ENCODE peak calls at places on chromosomes 11 and 22, in six cellular contexts. Q is left ventricle myocardium inferior, V is sigmoid colon, D is tibial artery, Z is thyroid gland, C is prostate gland. A is an unnamed sample.
A peak's percentile ranks its signal among the peaks of the same experiment; 100 is the strongest.

GRCh38 chr11:38384568-38384967 is 1786.5 kb upstream of the RAG2 start:
- DNase-seq in Q (no peak), V (no peak), D (no peak), Z (no peak), C (no peak), A (no peak)

GRCh38 chr11:66172146-66172545 is 96.3 kb upstream of the RAB1B start:
- DNase-seq in Q (no peak), V (no peak), D (no peak), Z (peak; percentile 20), C (no peak), A (no peak)

GRCh38 chr11:3866836-3867208 is 11.4 kb downstream of the STIM1 start:
- DNase-seq in Q (no peak), V (no peak), D (no peak), Z (no peak), C (no peak), A (no peak)

GRCh38 chr11:69541501-69542313 is 60.2 kb downstream of the LINC01488 start:
- DNase-seq in Q (no peak), V (peak; percentile 47), D (no peak), Z (peak; percentile 85), C (no peak), A (no peak)

GRCh38 chr11:8252388-8252787 is 11.3 kb downstream of the LMO1 start:
- DNase-seq in Q (no peak), V (peak; percentile 57), D (peak; percentile 3), Z (no peak), C (no peak), A (peak; percentile 12)

GRCh38 chr11:83158965-83159900 is 2.3 kb downstream of the PCF11 start:
- DNase-seq in Q (no peak), V (no peak), D (no peak), Z (no peak), C (no peak), A (no peak)

GRCh38 chr11:18111005-18111404 is 5.1 kb upstream of the SAAL1 start:
- DNase-seq in Q (no peak), V (no peak), D (no peak), Z (no peak), C (no peak), A (no peak)

GRCh38 chr22:38697055-38697980 is 3.4 kb downstream of the JOSD1 start:
- DNase-seq in Q (no peak), V (peak; percentile 62), D (no peak), Z (peak; percentile 73), C (peak; percentile 52), A (no peak)

GRCh38 chr11:75306529-75306928 is 44.9 kb downstream of the ARRB1 start:
- DNase-seq in Q (no peak), V (peak; percentile 50), D (no peak), Z (no peak), C (no peak), A (peak; percentile 45)

GRCh38 chr11:117097567-117098268 is 510 bp downstream of the SIK3 start:
- DNase-seq in Q (peak; percentile 42), V (peak; percentile 77), D (peak; percentile 38), Z (peak; percentile 45), C (peak; percentile 28), A (peak; percentile 61)

GRCh38 chr11:117096973-117097566 is 1.2 kb downstream of the SIK3 start:
- DNase-seq in Q (no peak), V (no peak), D (no peak), Z (no peak), C (no peak), A (no peak)

GRCh38 chr11:117095301-117096139 is 2.7 kb downstream of the SIK3 start:
- DNase-seq in Q (no peak), V (no peak), D (no peak), Z (no peak), C (no peak), A (no peak)

GRCh38 chr11:117094776-117095175 is 3.5 kb downstream of the SIK3 start:
- DNase-seq in Q (no peak), V (no peak), D (no peak), Z (peak; percentile 50), C (no peak), A (no peak)

DNA sequence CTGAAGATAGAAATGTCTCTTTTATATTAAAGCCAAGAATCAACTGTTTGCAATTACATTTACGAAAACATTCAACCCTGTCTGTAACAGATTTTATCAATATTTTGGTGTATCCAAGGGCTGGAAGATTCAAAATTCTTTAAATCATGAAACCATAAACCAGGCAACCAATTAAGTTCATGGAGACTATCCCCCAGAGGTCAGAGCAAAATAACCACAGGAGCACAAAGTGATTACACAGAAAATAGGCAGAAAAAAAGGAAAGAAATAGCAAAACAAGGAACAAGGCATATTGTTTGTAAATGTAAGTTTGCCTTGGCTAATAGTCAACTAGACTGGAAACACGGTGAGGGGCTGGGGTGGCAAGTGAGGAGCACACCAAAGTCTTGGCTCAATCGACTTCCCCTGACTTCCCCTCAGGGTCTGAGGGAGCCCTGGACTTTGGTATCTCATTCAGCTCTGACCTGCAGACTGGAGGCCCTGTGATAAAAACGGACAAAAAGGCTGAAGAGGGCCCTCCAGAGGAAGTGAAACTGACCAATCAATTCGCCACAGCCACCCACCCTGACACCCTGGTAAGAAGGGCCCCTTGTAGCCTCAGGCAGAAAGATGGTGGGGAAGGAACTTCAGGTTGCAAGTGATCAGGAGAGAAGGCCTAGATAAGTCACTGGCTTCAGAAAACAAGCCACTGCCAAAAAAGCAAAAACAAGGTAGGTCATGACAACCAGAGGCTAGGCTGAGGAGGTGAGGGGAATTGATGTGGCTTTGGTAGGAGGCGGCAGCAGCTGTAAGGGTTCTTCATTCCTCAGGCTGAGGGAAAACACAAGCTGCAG is 1.9 kb downstream of the SIK3 start:
- DNase-seq in Q (no peak), V (no peak), D (no peak), Z (peak; percentile 18), C (no peak), A (no peak)
- H3K4me1 ChIP-seq in Q (peaks cover 68% of the 10 kb centered on the region), V (no peaks in the 10 kb centered on the region), D (peaks cover 71% of the 10 kb centered on the region), Z (peaks cover 49% of the 10 kb centered on the region), C (no peaks in the 10 kb centered on the region), A (peaks cover 57% of the 10 kb centered on the region)

GRCh38 chr11:565921-566509 is 5.2 kb downstream of the RASSF7 start:
- DNase-seq in Q (no peak), V (no peak), D (no peak), Z (no peak), C (no peak), A (no peak)

GRCh38 chr11:567629-568258 is 7.0 kb downstream of the RASSF7 start:
- DNase-seq in Q (no peak), V (no peak), D (no peak), Z (no peak), C (no peak), A (no peak)

GRCh38 chr11:569273-569885 is 6.9 kb upstream of the PHRF1 start:
- DNase-seq in Q (peak; percentile 77), V (no peak), D (no peak), Z (no peak), C (no peak), A (peak; percentile 52)

GRCh38 chr11:567036-567628 is 6.4 kb downstream of the RASSF7 start:
- DNase-seq in Q (no peak), V (no peak), D (no peak), Z (no peak), C (no peak), A (no peak)

DNA sequence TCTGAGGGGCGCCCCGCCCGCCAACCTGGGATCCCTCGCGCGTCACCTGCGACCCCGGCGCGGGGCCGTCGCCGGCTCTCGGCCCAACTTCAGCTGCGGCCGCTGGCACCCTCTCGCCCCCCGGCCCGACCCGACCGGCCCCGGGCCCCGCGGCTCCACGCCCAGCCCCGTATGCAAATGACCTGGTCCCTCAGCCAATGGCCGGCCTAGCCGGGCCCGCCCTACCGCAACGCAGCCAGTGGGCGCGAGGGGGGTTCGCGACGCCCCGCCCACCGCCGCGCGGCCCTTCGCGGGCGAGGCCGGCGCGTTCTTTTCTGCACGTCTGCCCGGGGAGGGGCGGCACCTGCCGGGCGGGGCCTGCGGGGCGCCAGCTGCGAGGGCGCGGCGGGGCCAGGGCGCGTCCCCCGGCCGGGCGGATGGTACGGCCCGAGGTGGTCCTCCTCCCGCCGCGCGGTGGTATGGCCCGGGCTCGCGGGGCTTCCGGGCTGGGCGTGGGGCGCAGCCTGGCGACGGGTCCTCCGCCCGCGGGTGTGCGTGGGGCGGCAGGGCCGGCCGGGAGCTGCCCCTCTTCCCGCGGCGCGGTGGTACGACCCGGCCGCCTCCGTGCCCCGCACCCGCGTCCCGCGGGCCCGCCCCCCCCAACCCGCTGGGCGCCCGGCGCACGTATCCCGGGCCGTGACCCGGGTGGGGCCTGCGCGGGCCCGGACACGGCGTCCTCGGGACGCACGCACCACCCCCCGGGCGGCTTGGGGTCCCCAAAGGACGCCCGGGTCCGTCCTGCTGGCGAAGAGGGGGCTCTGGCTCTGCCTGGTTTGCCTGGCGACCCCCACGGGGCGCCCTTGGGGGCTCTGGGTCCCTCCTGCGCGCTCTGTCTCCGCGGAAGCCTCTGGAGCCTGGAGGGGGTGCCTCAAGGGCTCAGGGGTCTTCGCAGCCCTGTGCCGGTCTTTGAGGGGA is 7.7 kb upstream of the PHRF1 start:
- DNase-seq in Q (peak; percentile 93), V (peak; percentile 96), D (peak; percentile 91), Z (peak; percentile 96), C (peak; percentile 92), A (peak; percentile 97)
- H3K27ac ChIP-seq in Q (peak overlapping the region; percentile 99), V (peak overlapping the region; percentile 79), D (peak overlapping the region; percentile 80), Z (peak overlapping the region; percentile 46), C (peak overlapping the region; percentile 84), A (peak overlapping the region; percentile 88)

GRCh38 chr11:114137054-114137453 is 77.5 kb downstream of the ZBTB16 start:
- DNase-seq in Q (no peak), V (peak; percentile 21), D (no peak), Z (no peak), C (no peak), A (no peak)

GRCh38 chr11:114135737-114136151 is 76.2 kb downstream of the ZBTB16 start:
- DNase-seq in Q (no peak), V (peak; percentile 47), D (peak; percentile 27), Z (no peak), C (no peak), A (no peak)

GRCh38 chr11:114132944-114133394 is 73.5 kb downstream of the ZBTB16 start:
- DNase-seq in Q (no peak), V (peak; percentile 83), D (peak; percentile 66), Z (no peak), C (peak; percentile 42), A (peak; percentile 54)

GRCh38 chr11:114133548-114134329 is 74.2 kb downstream of the ZBTB16 start:
- DNase-seq in Q (no peak), V (no peak), D (peak; percentile 76), Z (no peak), C (peak; percentile 39), A (no peak)

DNA sequence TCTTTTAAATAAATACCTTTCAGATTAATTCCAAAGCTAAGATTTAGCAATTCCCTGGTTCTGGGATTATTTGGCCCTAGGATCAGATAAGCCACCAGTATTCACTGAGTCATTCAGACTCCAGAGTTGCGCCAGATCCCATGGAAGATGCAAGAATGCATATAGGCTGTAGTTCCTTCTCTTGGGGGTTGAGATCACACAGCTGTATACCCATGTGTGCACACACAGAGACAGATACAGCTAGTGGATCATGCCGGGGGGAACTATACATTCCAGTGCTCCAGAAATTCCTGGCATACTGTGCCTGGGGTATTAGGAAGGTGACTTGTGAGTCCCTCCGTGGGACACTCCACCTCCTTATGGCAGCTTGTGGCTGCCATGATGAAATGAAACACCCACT is 75.4 kb downstream of the ZBTB16 start:
- DNase-seq in Q (no peak), V (no peak), D (peak; percentile 55), Z (no peak), C (no peak), A (no peak)
- H3K4me1 ChIP-seq in Q (peaks cover 100% of the 10 kb centered on the region), V (no peaks in the 10 kb centered on the region), D (peaks cover 100% of the 10 kb centered on the region), Z (peaks cover 93% of the 10 kb centered on the region), C (peaks cover 28% of the 10 kb centered on the region), A (peaks cover 97% of the 10 kb centered on the region)

DNA sequence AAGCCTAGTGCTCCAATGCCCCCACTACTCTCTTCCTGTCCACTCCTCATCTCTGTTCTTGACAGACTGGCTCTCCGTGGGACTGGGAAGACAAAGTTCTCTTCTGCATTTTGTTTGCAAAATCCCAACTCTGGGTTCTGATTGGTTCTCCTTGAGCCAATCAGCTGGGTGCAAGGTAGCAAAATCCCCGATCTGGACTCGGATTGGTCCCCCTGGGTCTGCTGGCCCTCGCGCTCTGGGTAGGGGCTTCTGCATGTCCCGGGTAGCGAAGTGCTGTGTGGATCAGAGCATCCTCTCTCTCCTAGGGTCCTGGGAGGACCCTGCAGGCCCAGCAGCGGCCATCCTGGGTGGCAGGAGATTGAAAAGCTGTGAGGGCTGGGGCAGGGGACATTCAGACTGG is 22.3 kb upstream of the A4GALT start:
- DNase-seq in Q (peak; percentile 64), V (peak; percentile 75), D (peak; percentile 28), Z (no peak), C (no peak), A (peak; percentile 76)
- H3K27ac ChIP-seq in Q (peak overlapping the region; percentile 91), V (peak overlapping the region; percentile 81), D (peak overlapping the region; percentile 58), Z (peak overlapping the region; percentile 82), C (peak overlapping the region; percentile 62), A (peak overlapping the region; percentile 65)

A was measured in psoas muscle.